ENCODE peak calls at places on chromosomes 13 and 19, in seven cellular contexts. A is EH, E is EL, W is neural progenitor cell, B is HuH-7.5, G is NCI-H1417, L is left lung. P is an unnamed sample.

GRCh38 chr13:33745370-33746324 is 72.3 kb upstream of the RFC3 start:
- DNase-seq in W (no peak), L (no peak), E (no peak), B (no peak), A (no peak), G (peak), P (no peak)

GRCh38 chr19:54464044-54464623 is 556 bp upstream of the LENG9 start:
- DNase-seq in G (peak), A (peak), L (peak), W (peak), E (peak), B (peak), P (peak)

GRCh38 chr13:109669956-109670355 is 116.4 kb downstream of the IRS2 start:
- DNase-seq in B (no peak), G (no peak), W (no peak), L (no peak), A (no peak), E (no peak), P (no peak)

GRCh38 chr19:50357178-50358100 is 8.0 kb downstream of the NAPSA start:
- DNase-seq in A (peak), L (peak), W (peak), E (peak), B (no peak), G (peak), P (peak)

GRCh38 chr19:48351341-48351752 is 12.4 kb downstream of the TMEM143 start:
- DNase-seq in G (peak), B (peak), W (peak), A (peak), L (peak), E (peak), P (peak)

GRCh38 chr13:40102854-40103253 is 447.4 kb downstream of the COG6 start:
- DNase-seq in W (no peak), G (no peak), L (peak), A (peak), E (peak), B (no peak), P (no peak)

GRCh38 chr19:4633140-4633967 is 6.0 kb upstream of the TNFAIP8L1 start:
- DNase-seq in A (peak), E (peak), G (peak), W (peak), L (no peak), B (peak), P (peak)

GRCh38 chr19:10501971-10502523 is 1.1 kb downstream of the KEAP1 start:
- DNase-seq in E (peak), G (peak), B (peak), W (peak), L (peak), A (peak), P (peak)

GRCh38 chr19:55137915-55138314 is 11.1 kb downstream of the TNNT1 start:
- DNase-seq in G (no peak), L (no peak), B (no peak), W (no peak), E (no peak), A (no peak), P (no peak)

GRCh38 chr13:99374994-99375805 is 68.0 kb upstream of the GPR183 start:
- DNase-seq in B (no peak), L (no peak), A (no peak), G (no peak), W (no peak), E (no peak), P (no peak)

GRCh38 chr19:15892012-15892411 is 5.9 kb downstream of the CYP4F2 start:
- DNase-seq in L (no peak), A (no peak), E (no peak), W (no peak), B (no peak), G (no peak), P (no peak)

GRCh38 chr13:52010890-52011689 is at the start of gene ATP7B:
- DNase-seq in E (peak), L (peak), G (peak), A (peak), B (no peak), W (peak), P (peak)

GRCh38 chr19:41882568-41883462 is at the start of gene ARHGEF1:
- DNase-seq in G (peak), B (peak), W (peak), L (peak), E (peak), A (peak), P (no peak)

GRCh38 chr19:5978606-5979552 is 939 bp upstream of the RANBP3 start:
- DNase-seq in A (no peak), G (no peak), W (no peak), L (no peak), B (no peak), E (no peak), P (no peak)

GRCh38 chr13:62910541-62910940 is 1494.9 kb upstream of the PCDH20 start:
- DNase-seq in B (no peak), W (no peak), A (no peak), E (no peak), L (no peak), G (no peak), P (no peak)